ENCODE peak calls at places on chromosomes 6 and 20, in nine cellular contexts. Z is stimulated activated CD4-positive, alpha-beta T cell treated with anti-CD3 and anti-CD28 coated beads, Interleukin-1b, Interleukin-23, amount 100 ng/mL, for 1 hour; U is HEK293T; A is heart right ventricle; Y is breast epithelium; G is activated T-helper 9 cell treated with anti-CD3 and anti-CD28 coated beads, Interleukin-2, amount 50 U/mL, for 16 hours; W is LoVo; E is transverse colon; O is WTC11. K is an unnamed sample.

GRCh38 chr20:13348301-13349239 is 127.5 kb downstream of the ISM1 start:
- DNase-seq in Z (no peak), U (no peak), A (no peak), Y (no peak), G (no peak), W (no peak), E (no peak), O (no peak), K (peak; percentile 90)

GRCh38 chr6:131948221-131948661 is 2.9 kb downstream of the CCN2 start:
- DNase-seq in Z (no peak), U (no peak), A (no peak), Y (no peak), G (no peak), W (no peak), E (no peak), O (no peak), K (peak; percentile 37)

GRCh38 chr6:90294614-90294988 is 2.0 kb downstream of the BACH2 start:
- DNase-seq in Z (no peak), U (peak; percentile 29), A (no peak), Y (no peak), G (peak; percentile 18), W (no peak), E (no peak), O (peak; percentile 26), K (no peak)

GRCh38 chr6:42532038-42532669 is 31.7 kb upstream of the UBR2 start:
- DNase-seq in Z (no peak), U (peak; percentile 68), A (peak; percentile 26), Y (no peak), G (no peak), W (peak; percentile 80), E (no peak), O (no peak), K (peak; percentile 80)

GRCh38 chr6:106461084-106461483 is 100.6 kb downstream of the CRYBG1 start:
- DNase-seq in Z (no peak), U (no peak), A (no peak), Y (no peak), G (no peak), W (no peak), E (no peak), O (no peak), K (no peak)

GRCh38 chr6:130766239-130767144 is 60.7 kb upstream of the SMLR1 start:
- DNase-seq in Z (no peak), U (no peak), A (no peak), Y (no peak), G (no peak), W (no peak), E (no peak), O (no peak), K (no peak)

GRCh38 chr20:63701329-63702035 is 5.0 kb downstream of the TNFRSF6B start:
- DNase-seq in Z (no peak), U (peak; percentile 4), A (no peak), Y (peak; percentile 40), G (no peak), W (no peak), E (no peak), O (no peak), K (peak; percentile 83)

GRCh38 chr6:10595731-10596664 is 74.8 kb downstream of the GCNT2 start:
- DNase-seq in Z (no peak), U (no peak), A (no peak), Y (no peak), G (no peak), W (no peak), E (no peak), O (no peak), K (no peak)

GRCh38 chr6:157800420-157801237 is 22.4 kb upstream of the SNX9 start:
- DNase-seq in Z (no peak), U (no peak), A (no peak), Y (no peak), G (no peak), W (no peak), E (no peak), O (no peak), K (no peak)

K was measured in osteoblast.